ENCODE peak calls at places on chromosomes 5 and 9, in ten cellular contexts. One of them, this sample, is unnamed.

GRCh38 chr5:91024160-91024559 is 359.0 kb downstream of the ARRDC3 start:
- DNase-seq in Panc1: no peak
- DNase-seq in fibroblast of lung: no peak
- DNase-seq in stomach: no peak
- DNase-seq in heart right ventricle: no peak
- DNase-seq in OCI-LY7: no peak
- DNase-seq in tibial artery: no peak
- DNase-seq in uterus: no peak
- DNase-seq in PC-3: peak; percentile 14
- DNase-seq in pancreas: no peak
- DNase-seq in this sample: peak; percentile 6

GRCh38 chr5:21919417-21920022 is 933.6 kb downstream of the CDH12 start:
- DNase-seq in uterus: no peak
- DNase-seq in PC-3: peak; percentile 73
- DNase-seq in Panc1: peak; percentile 32
- DNase-seq in OCI-LY7: peak; percentile 45
- DNase-seq in tibial artery: no peak
- DNase-seq in heart right ventricle: no peak
- DNase-seq in pancreas: no peak
- DNase-seq in stomach: no peak
- DNase-seq in fibroblast of lung: peak; percentile 25
- DNase-seq in this sample: peak; percentile 5

GRCh38 chr5:375921-376871 is 54.7 kb downstream of the AHRR start:
- DNase-seq in heart right ventricle: no peak
- DNase-seq in PC-3: no peak
- DNase-seq in uterus: peak; percentile 10
- DNase-seq in fibroblast of lung: no peak
- DNase-seq in Panc1: no peak
- DNase-seq in pancreas: peak; percentile 39
- DNase-seq in tibial artery: no peak
- DNase-seq in OCI-LY7: no peak
- DNase-seq in stomach: peak; percentile 21
- DNase-seq in this sample: peak; percentile 71

GRCh38 chr5:31982661-31983060 is 191.5 kb downstream of the GOLPH3 start:
- DNase-seq in tibial artery: no peak
- DNase-seq in OCI-LY7: no peak
- DNase-seq in stomach: no peak
- DNase-seq in heart right ventricle: no peak
- DNase-seq in fibroblast of lung: peak; percentile 32
- DNase-seq in PC-3: peak; percentile 64
- DNase-seq in uterus: no peak
- DNase-seq in Panc1: no peak
- DNase-seq in pancreas: no peak
- DNase-seq in this sample: no peak

GRCh38 chr9:17090041-17090440 is 44.8 kb upstream of the CNTLN start:
- DNase-seq in stomach: no peak
- DNase-seq in fibroblast of lung: no peak
- DNase-seq in uterus: no peak
- DNase-seq in tibial artery: no peak
- DNase-seq in heart right ventricle: no peak
- DNase-seq in Panc1: no peak
- DNase-seq in OCI-LY7: no peak
- DNase-seq in pancreas: no peak
- DNase-seq in PC-3: no peak
- DNase-seq in this sample: no peak

GRCh38 chr9:8564960-8565359 is 765.4 kb upstream of the DMAC1 start:
- DNase-seq in fibroblast of lung: no peak
- DNase-seq in pancreas: no peak
- DNase-seq in tibial artery: no peak
- DNase-seq in Panc1: no peak
- DNase-seq in stomach: no peak
- DNase-seq in OCI-LY7: no peak
- DNase-seq in PC-3: no peak
- DNase-seq in uterus: no peak
- DNase-seq in heart right ventricle: no peak
- DNase-seq in this sample: no peak

GRCh38 chr5:87042554-87042953 is 225.1 kb upstream of the RASA1 start:
- DNase-seq in uterus: no peak
- DNase-seq in Panc1: no peak
- DNase-seq in pancreas: no peak
- DNase-seq in fibroblast of lung: no peak
- DNase-seq in PC-3: no peak
- DNase-seq in tibial artery: no peak
- DNase-seq in OCI-LY7: no peak
- DNase-seq in stomach: no peak
- DNase-seq in heart right ventricle: no peak
- DNase-seq in this sample: no peak

GRCh38 chr9:128340691-128341434 is 536 bp downstream of the SLC27A4 start:
- DNase-seq in uterus: no peak
- DNase-seq in Panc1: no peak
- DNase-seq in stomach: peak; percentile 27
- DNase-seq in tibial artery: no peak
- DNase-seq in fibroblast of lung: no peak
- DNase-seq in OCI-LY7: no peak
- DNase-seq in PC-3: no peak
- DNase-seq in pancreas: no peak
- DNase-seq in heart right ventricle: no peak
- DNase-seq in this sample: no peak

GRCh38 chr5:606061-606460 is 6.1 kb upstream of the CEP72 start:
- DNase-seq in heart right ventricle: no peak
- DNase-seq in stomach: peak; percentile 14
- DNase-seq in tibial artery: no peak
- DNase-seq in PC-3: no peak
- DNase-seq in fibroblast of lung: no peak
- DNase-seq in OCI-LY7: no peak
- DNase-seq in uterus: no peak
- DNase-seq in pancreas: peak; percentile 43
- DNase-seq in Panc1: no peak
- DNase-seq in this sample: no peak

GRCh38 chr5:59816901-59817300 is 76.6 kb downstream of the PDE4D start:
- DNase-seq in stomach: no peak
- DNase-seq in heart right ventricle: no peak
- DNase-seq in PC-3: no peak
- DNase-seq in OCI-LY7: no peak
- DNase-seq in fibroblast of lung: no peak
- DNase-seq in pancreas: no peak
- DNase-seq in tibial artery: no peak
- DNase-seq in uterus: no peak
- DNase-seq in Panc1: no peak
- DNase-seq in this sample: no peak

GRCh38 chr5:78905084-78905938 is 79.8 kb downstream of the ARSB start:
- DNase-seq in tibial artery: no peak
- DNase-seq in OCI-LY7: peak; percentile 58
- DNase-seq in pancreas: no peak
- DNase-seq in uterus: no peak
- DNase-seq in heart right ventricle: no peak
- DNase-seq in PC-3: no peak
- DNase-seq in stomach: no peak
- DNase-seq in fibroblast of lung: no peak
- DNase-seq in Panc1: no peak
- DNase-seq in this sample: no peak

GRCh38 chr5:154779105-154779504 is 23.9 kb downstream of the LARP1 start:
- DNase-seq in stomach: no peak
- DNase-seq in PC-3: peak; percentile 84
- DNase-seq in Panc1: peak; percentile 35
- DNase-seq in pancreas: no peak
- DNase-seq in heart right ventricle: no peak
- DNase-seq in uterus: no peak
- DNase-seq in tibial artery: peak; percentile 35
- DNase-seq in fibroblast of lung: peak; percentile 91
- DNase-seq in OCI-LY7: no peak
- DNase-seq in this sample: peak; percentile 93

GRCh38 chr9:87267701-87268100 is 230.0 kb upstream of the DAPK1 start:
- DNase-seq in OCI-LY7: no peak
- DNase-seq in fibroblast of lung: no peak
- DNase-seq in PC-3: no peak
- DNase-seq in heart right ventricle: peak; percentile 47
- DNase-seq in stomach: no peak
- DNase-seq in pancreas: no peak
- DNase-seq in tibial artery: peak; percentile 70
- DNase-seq in uterus: peak; percentile 47
- DNase-seq in Panc1: no peak
- DNase-seq in this sample: no peak
- H3K27ac ChIP-seq in OCI-LY7: no peak overlapping the region
- H3K27ac ChIP-seq in fibroblast of lung: peak overlapping the region; percentile 26
- H3K27ac ChIP-seq in PC-3: no peak overlapping the region
- H3K27ac ChIP-seq in heart right ventricle: peak overlapping the region; percentile 33
- H3K27ac ChIP-seq in stomach: peak overlapping the region; percentile 74
- H3K27ac ChIP-seq in pancreas: no peak overlapping the region
- H3K27ac ChIP-seq in tibial artery: peak overlapping the region; percentile 75
- H3K27ac ChIP-seq in uterus: peak overlapping the region; percentile 74
- H3K27ac ChIP-seq in Panc1: no peak overlapping the region
- H3K27ac ChIP-seq in this sample: peak overlapping the region; percentile 75

GRCh38 chr5:151284392-151284967 is 19.1 kb downstream of the SLC36A3 start:
- DNase-seq in OCI-LY7: peak; percentile 24
- DNase-seq in fibroblast of lung: no peak
- DNase-seq in PC-3: no peak
- DNase-seq in stomach: no peak
- DNase-seq in tibial artery: no peak
- DNase-seq in uterus: no peak
- DNase-seq in pancreas: no peak
- DNase-seq in heart right ventricle: no peak
- DNase-seq in Panc1: no peak
- DNase-seq in this sample: no peak
- TF ChIP-seq CTCF in OCI-LY7: peak; percentile 74
- TF ChIP-seq CTCF in fibroblast of lung: no peak
- TF ChIP-seq CTCF in PC-3: peak; percentile 49
- TF ChIP-seq CTCF in stomach: no peak
- TF ChIP-seq CTCF in tibial artery: no peak
- TF ChIP-seq CTCF in uterus: no peak
- TF ChIP-seq CTCF in pancreas: no peak
- TF ChIP-seq CTCF in heart right ventricle: no peak
- TF ChIP-seq CTCF in Panc1: peak; percentile 61
- TF ChIP-seq CTCF in this sample: peak; percentile 33

GRCh38 chr9:96246267-96246671 is 55.7 kb downstream of the HSD17B3 start:
- DNase-seq in stomach: no peak
- DNase-seq in pancreas: no peak
- DNase-seq in PC-3: no peak
- DNase-seq in OCI-LY7: no peak
- DNase-seq in tibial artery: no peak
- DNase-seq in fibroblast of lung: no peak
- DNase-seq in uterus: no peak
- DNase-seq in Panc1: no peak
- DNase-seq in heart right ventricle: no peak
- DNase-seq in this sample: no peak

GRCh38 chr9:96242829-96243228 is 59.1 kb downstream of the HSD17B3 start:
- DNase-seq in heart right ventricle: no peak
- DNase-seq in tibial artery: no peak
- DNase-seq in pancreas: no peak
- DNase-seq in fibroblast of lung: no peak
- DNase-seq in Panc1: no peak
- DNase-seq in stomach: no peak
- DNase-seq in OCI-LY7: no peak
- DNase-seq in PC-3: no peak
- DNase-seq in uterus: no peak
- DNase-seq in this sample: no peak

GRCh38 chr9:96241391-96241809 is 60.6 kb downstream of the HSD17B3 start:
- DNase-seq in tibial artery: no peak
- DNase-seq in stomach: no peak
- DNase-seq in uterus: no peak
- DNase-seq in OCI-LY7: no peak
- DNase-seq in heart right ventricle: no peak
- DNase-seq in PC-3: peak; percentile 86
- DNase-seq in Panc1: no peak
- DNase-seq in fibroblast of lung: peak; percentile 39
- DNase-seq in pancreas: no peak
- DNase-seq in this sample: no peak

GRCh38 chr9:96245399-96245798 is 56.6 kb downstream of the HSD17B3 start:
- DNase-seq in PC-3: no peak
- DNase-seq in Panc1: no peak
- DNase-seq in heart right ventricle: no peak
- DNase-seq in pancreas: no peak
- DNase-seq in OCI-LY7: peak; percentile 8
- DNase-seq in uterus: no peak
- DNase-seq in stomach: no peak
- DNase-seq in tibial artery: no peak
- DNase-seq in fibroblast of lung: no peak
- DNase-seq in this sample: no peak

GRCh38 chr9:96243798-96244197 is 58.2 kb downstream of the HSD17B3 start:
- DNase-seq in uterus: no peak
- DNase-seq in fibroblast of lung: no peak
- DNase-seq in OCI-LY7: no peak
- DNase-seq in pancreas: no peak
- DNase-seq in PC-3: no peak
- DNase-seq in Panc1: no peak
- DNase-seq in heart right ventricle: no peak
- DNase-seq in stomach: no peak
- DNase-seq in tibial artery: no peak
- DNase-seq in this sample: no peak
- H3K27ac ChIP-seq in uterus: no peak overlapping the region
- H3K27ac ChIP-seq in fibroblast of lung: no peak overlapping the region
- H3K27ac ChIP-seq in OCI-LY7: no peak overlapping the region
- H3K27ac ChIP-seq in pancreas: no peak overlapping the region
- H3K27ac ChIP-seq in PC-3: no peak overlapping the region
- H3K27ac ChIP-seq in Panc1: no peak overlapping the region
- H3K27ac ChIP-seq in heart right ventricle: no peak overlapping the region
- H3K27ac ChIP-seq in stomach: no peak overlapping the region
- H3K27ac ChIP-seq in tibial artery: no peak overlapping the region
- H3K27ac ChIP-seq in this sample: no peak overlapping the region

DNA sequence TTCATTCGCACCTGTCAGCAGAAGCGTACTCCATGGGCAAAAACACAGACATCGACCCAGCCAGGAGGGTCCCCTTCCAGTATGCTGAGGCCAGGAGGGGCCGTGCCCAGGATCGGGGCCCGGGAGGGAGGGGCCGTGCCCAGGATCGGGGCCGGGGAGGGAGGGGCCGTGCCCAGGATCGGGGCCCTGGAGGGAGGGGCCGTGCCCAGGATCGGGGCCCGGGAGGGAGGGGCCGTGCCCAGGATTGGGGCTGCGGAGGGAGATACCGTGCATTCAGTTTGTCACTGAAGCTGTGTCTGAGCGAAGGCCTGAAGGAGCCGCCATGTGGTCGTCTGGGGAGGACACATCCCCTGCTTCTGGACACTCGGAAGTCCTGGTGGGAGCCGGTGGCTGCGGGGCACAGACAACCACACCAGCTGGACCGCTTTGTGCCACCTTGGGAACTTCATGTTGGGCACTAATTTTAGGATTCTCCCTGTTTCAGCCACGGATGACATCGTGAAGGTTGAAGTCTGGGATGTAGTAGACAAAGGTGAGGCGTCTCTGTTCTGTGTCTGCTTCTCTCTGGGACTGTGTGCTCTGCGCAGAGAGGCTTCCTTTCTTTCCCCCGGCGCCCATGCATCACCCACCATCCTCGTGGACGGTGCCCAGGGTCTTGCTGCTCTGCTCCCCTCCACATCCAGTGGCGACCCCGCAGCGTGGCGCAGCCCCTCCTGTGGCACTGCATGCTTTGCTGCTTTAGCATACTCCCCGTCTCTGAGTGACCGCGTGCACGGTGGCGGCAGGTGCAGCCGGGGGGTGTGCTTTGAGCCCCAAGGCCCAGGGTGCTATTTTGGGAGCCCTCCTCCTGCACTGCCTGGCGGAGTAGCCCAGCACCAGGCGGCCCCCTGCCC is 16.7 kb upstream of the AJM1 start:
- DNase-seq in pancreas: peak; percentile 57
- DNase-seq in heart right ventricle: no peak
- DNase-seq in stomach: no peak
- DNase-seq in Panc1: no peak
- DNase-seq in PC-3: no peak
- DNase-seq in fibroblast of lung: no peak
- DNase-seq in uterus: no peak
- DNase-seq in tibial artery: no peak
- DNase-seq in OCI-LY7: no peak
- DNase-seq in this sample: no peak
- TF ChIP-seq CTCF in pancreas: no peak
- TF ChIP-seq CTCF in heart right ventricle: no peak
- TF ChIP-seq CTCF in stomach: no peak
- TF ChIP-seq CTCF in Panc1: no peak
- TF ChIP-seq CTCF in PC-3: no peak
- TF ChIP-seq CTCF in fibroblast of lung: no peak
- TF ChIP-seq CTCF in uterus: no peak
- TF ChIP-seq CTCF in tibial artery: no peak
- TF ChIP-seq CTCF in OCI-LY7: no peak
- TF ChIP-seq CTCF in this sample: no peak